ENCODE peak calls at places on chromosomes 12 and 14, in five cellular contexts. H is astrocyte, C is IMR-90, O is trophoblast cell, F is MM.1S. Q is an unnamed sample.
A peak's percentile ranks its signal among the peaks of the same experiment; 100 is the strongest.

GRCh38 chr14:91872517-91873470 is 5.5 kb upstream of the TC2N start:
- DNase-seq in H (no peak), C (peak; percentile 83), O (no peak), F (no peak), Q (no peak)

GRCh38 chr12:12070674-12071661 is at the start of gene BCL2L14:
- DNase-seq in C (no peak), F (peak; percentile 46), H (peak; percentile 12), O (no peak), Q (peak; percentile 19)

GRCh38 chr12:31773867-31774266 is 45.0 kb upstream of the AMN1 start:
- DNase-seq in O (no peak), C (no peak), F (no peak), H (peak; percentile 14), Q (no peak)

GRCh38 chr14:68564826-68565760 is 227.8 kb downstream of the ZFP36L1 start:
- DNase-seq in O (no peak), H (peak; percentile 49), C (no peak), F (no peak), Q (peak; percentile 40)

GRCh38 chr12:58395056-58395455 is 453.7 kb downstream of the ATP23 start:
- DNase-seq in F (no peak), C (no peak), H (peak; percentile 66), O (no peak), Q (no peak)

GRCh38 chr14:56422703-56423213 is 156.8 kb upstream of the TMEM260 start:
- DNase-seq in H (peak; percentile 67), F (no peak), O (peak; percentile 24), C (peak; percentile 79), Q (peak; percentile 75)

GRCh38 chr12:47377414-47378221 is 297.9 kb upstream of the AMIGO2 start:
- DNase-seq in C (peak; percentile 100), H (peak; percentile 100), F (no peak), O (peak; percentile 20), Q (peak; percentile 96)

GRCh38 chr12:124461241-124461673 is 106.2 kb downstream of the NCOR2 start:
- DNase-seq in F (no peak), C (no peak), H (no peak), O (no peak), Q (no peak)

GRCh38 chr12:1922985-1923384 is 4.5 kb upstream of the CACNA2D4 start:
- DNase-seq in O (no peak), H (no peak), C (no peak), F (no peak), Q (no peak)

GRCh38 chr12:50740307-50740706 is 23.6 kb upstream of the ATF1 start:
- DNase-seq in F (no peak), H (no peak), O (no peak), C (no peak), Q (no peak)

GRCh38 chr14:92589213-92589852 is 75.8 kb downstream of the RIN3 start:
- DNase-seq in C (peak; percentile 52), F (peak; percentile 29), O (peak; percentile 38), H (no peak), Q (peak; percentile 33)

GRCh38 chr14:53947452-53948180 is 9.0 kb downstream of the BMP4 start:
- DNase-seq in O (no peak), F (no peak), C (peak; percentile 40), H (peak; percentile 32), Q (peak; percentile 54)

GRCh38 chr12:10540776-10541205 is 35.1 kb downstream of the EIF2S3B start:
- DNase-seq in O (no peak), C (no peak), F (no peak), H (peak; percentile 8), Q (no peak)

GRCh38 chr14:72416892-72417291 is 477.0 kb downstream of the DPF3 start:
- DNase-seq in O (peak; percentile 86), C (no peak), H (no peak), F (peak; percentile 81), Q (no peak)

GRCh38 chr12:54126696-54127537 is 61.9 kb downstream of the SMUG1 start:
- DNase-seq in O (no peak), H (no peak), C (no peak), F (no peak), Q (no peak)

GRCh38 chr12:132395192-132395907 is 66.0 kb upstream of the GALNT9 start:
- DNase-seq in C (no peak), F (no peak), O (no peak), H (no peak), Q (no peak)

GRCh38 chr12:112741106-112741505 is 50.4 kb upstream of the RPH3A start:
- DNase-seq in C (no peak), H (no peak), O (no peak), F (no peak), Q (no peak)

GRCh38 chr12:124277394-124278222 is 17.3 kb upstream of the RFLNA start:
- DNase-seq in C (no peak), O (no peak), F (peak; percentile 78), H (no peak), Q (no peak)

GRCh38 chr14:105173901-105174894 is 5.6 kb upstream of the JAG2 start:
- DNase-seq in F (no peak), C (no peak), H (no peak), O (no peak), Q (no peak)

GRCh38 chr12:105892362-105892910 is 246.3 kb downstream of the NUAK1 start:
- DNase-seq in O (no peak), H (no peak), C (no peak), F (no peak), Q (no peak)

GRCh38 chr12:129681151-129681550 is 222.7 kb downstream of the TMEM132D start:
- DNase-seq in F (no peak), C (no peak), O (no peak), H (no peak), Q (no peak)

GRCh38 chr14:103292426-103293374 is 41.3 kb upstream of the EIF5 start:
- DNase-seq in O (peak; percentile 78), C (peak; percentile 53), F (peak; percentile 45), H (peak; percentile 9), Q (peak; percentile 70)

GRCh38 chr12:89181271-89181920 is 170.9 kb downstream of the DUSP6 start:
- DNase-seq in H (peak; percentile 72), F (no peak), O (no peak), C (peak; percentile 78), Q (peak; percentile 63)

GRCh38 chr12:117875652-117876491 is 92.9 kb downstream of the KSR2 start:
- DNase-seq in F (no peak), C (peak; percentile 3), H (peak; percentile 39), O (peak; percentile 30), Q (peak; percentile 77)

GRCh38 chr14:105085766-105086165 is 20.5 kb upstream of the GPR132 start:
- DNase-seq in F (no peak), H (no peak), C (no peak), O (no peak), Q (no peak)

GRCh38 chr12:131856366-131857097 is 28.3 kb downstream of the MMP17 start:
- DNase-seq in H (no peak), O (no peak), C (no peak), F (no peak), Q (no peak)

GRCh38 chr14:75917322-75918251 is 64.2 kb downstream of the TGFB3 start:
- DNase-seq in H (no peak), C (no peak), F (no peak), O (no peak), Q (no peak)

GRCh38 chr12:19183121-19183838 is 53.7 kb downstream of the PLEKHA5 start:
- DNase-seq in F (no peak), C (peak; percentile 37), O (no peak), H (no peak), Q (peak; percentile 47)

GRCh38 chr12:11497995-11498394 is 102.6 kb upstream of the PRB2 start:
- DNase-seq in C (no peak), H (no peak), F (no peak), O (no peak), Q (no peak)

GRCh38 chr14:98512501-98513251 is 759.3 kb downstream of the BCL11B start:
- DNase-seq in F (peak; percentile 12), C (no peak), H (no peak), O (no peak), Q (no peak)

GRCh38 chr14:98514016-98514415 is 758.0 kb downstream of the BCL11B start:
- DNase-seq in C (no peak), H (no peak), F (no peak), O (no peak), Q (no peak)

GRCh38 chr14:98510392-98510791 is 761.6 kb downstream of the BCL11B start:
- DNase-seq in C (no peak), H (no peak), F (peak; percentile 52), O (no peak), Q (no peak)

GRCh38 chr14:98513558-98513957 is 758.4 kb downstream of the BCL11B start:
- DNase-seq in H (no peak), C (no peak), F (no peak), O (no peak), Q (no peak)
- H2AFZ ChIP-seq in H (no peak overlapping the region), C (no peak overlapping the region), F (no peak overlapping the region), O (no peak overlapping the region), Q (no peak overlapping the region)

GRCh38 chr12:98895086-98895651 is 250.1 kb downstream of the APAF1 start:
- DNase-seq in C (no peak), F (no peak), O (no peak), H (no peak), Q (no peak)
- H3K9ac ChIP-seq in C (no peak overlapping the region), F (no peak overlapping the region), O (no peak overlapping the region), H (no peak overlapping the region), Q (no peak overlapping the region)

GRCh38 chr12:92059976-92060375 is 85.7 kb downstream of the BTG1 start:
- DNase-seq in C (peak; percentile 82), H (peak; percentile 81), O (no peak), F (peak; percentile 43), Q (peak; percentile 85)

GRCh38 chr12:92051441-92051840 is 94.2 kb downstream of the BTG1 start:
- DNase-seq in C (peak; percentile 27), O (no peak), F (no peak), H (no peak), Q (no peak)

GRCh38 chr12:92058664-92059063 is 87.0 kb downstream of the BTG1 start:
- DNase-seq in F (peak; percentile 85), C (no peak), H (no peak), O (no peak), Q (no peak)

GRCh38 chr12:92056290-92056689 is 89.4 kb downstream of the BTG1 start:
- DNase-seq in F (no peak), O (no peak), H (no peak), C (no peak), Q (no peak)

GRCh38 chr12:92055877-92056276 is 89.8 kb downstream of the BTG1 start:
- DNase-seq in O (no peak), C (no peak), H (no peak), F (peak; percentile 36), Q (no peak)
- H3K4me1 ChIP-seq in O (no peaks in the 10 kb centered on the region), C (peaks cover 7% of the 10 kb centered on the region), H (peaks cover 11% of the 10 kb centered on the region), F (peaks cover 55% of the 10 kb centered on the region), Q (peaks cover 3% of the 10 kb centered on the region)

GRCh38 chr14:24323341-24323740 is 11.5 kb downstream of the ADCY4 start:
- DNase-seq in F (no peak), O (no peak), C (no peak), H (no peak), Q (no peak)
- H2AFZ ChIP-seq in F (no peak overlapping the region), O (no peak overlapping the region), C (no peak overlapping the region), H (no peak overlapping the region), Q (no peak overlapping the region)